ENCODE peak calls at places on chromosomes 4 and X, in six cellular contexts. One of them, this sample, is unnamed.

GRCh38 chr4:59120287-59120814 is 2010.2 kb upstream of the IGFBP7 start:
- DNase-seq in BE2C: no peak
- DNase-seq in AG10803: no peak
- DNase-seq in bronchial epithelial cell: no peak
- DNase-seq in PC-9: no peak
- DNase-seq in type B pancreatic cell: no peak
- DNase-seq in this sample: no peak

GRCh38 chrX:28582494-28582893 is 4.8 kb upstream of the IL1RAPL1 start:
- DNase-seq in BE2C: no peak
- DNase-seq in AG10803: no peak
- DNase-seq in bronchial epithelial cell: no peak
- DNase-seq in PC-9: no peak
- DNase-seq in type B pancreatic cell: no peak
- DNase-seq in this sample: no peak

GRCh38 chr4:149765630-149766029 is 50.0 kb downstream of the IQCM start:
- DNase-seq in BE2C: no peak
- DNase-seq in AG10803: peak
- DNase-seq in bronchial epithelial cell: peak
- DNase-seq in PC-9: no peak
- DNase-seq in type B pancreatic cell: no peak
- DNase-seq in this sample: no peak

GRCh38 chr4:184112006-184112550 is 105.6 kb downstream of the ENPP6 start:
- DNase-seq in BE2C: no peak
- DNase-seq in AG10803: no peak
- DNase-seq in bronchial epithelial cell: no peak
- DNase-seq in PC-9: no peak
- DNase-seq in type B pancreatic cell: no peak
- DNase-seq in this sample: no peak

GRCh38 chrX:44042124-44042523 is 68.9 kb upstream of the NDP start:
- DNase-seq in BE2C: no peak
- DNase-seq in AG10803: no peak
- DNase-seq in bronchial epithelial cell: peak
- DNase-seq in PC-9: no peak
- DNase-seq in type B pancreatic cell: no peak
- DNase-seq in this sample: no peak

GRCh38 chr4:139764192-139764591 is 98.6 kb downstream of the MGST2 start:
- DNase-seq in BE2C: no peak
- DNase-seq in AG10803: no peak
- DNase-seq in bronchial epithelial cell: no peak
- DNase-seq in PC-9: no peak
- DNase-seq in type B pancreatic cell: no peak
- DNase-seq in this sample: no peak

GRCh38 chrX:153608821-153609220 is 9.9 kb upstream of the CCNQ start:
- DNase-seq in BE2C: no peak
- DNase-seq in AG10803: peak
- DNase-seq in bronchial epithelial cell: no peak
- DNase-seq in PC-9: no peak
- DNase-seq in type B pancreatic cell: no peak
- DNase-seq in this sample: no peak

GRCh38 chrX:150291014-150291413 is 72.1 kb upstream of the MAMLD1 start:
- DNase-seq in BE2C: no peak
- DNase-seq in AG10803: no peak
- DNase-seq in bronchial epithelial cell: peak
- DNase-seq in PC-9: peak
- DNase-seq in type B pancreatic cell: peak
- DNase-seq in this sample: no peak

GRCh38 chr4:10201356-10202223 is 85.0 kb upstream of the WDR1 start:
- DNase-seq in BE2C: no peak
- DNase-seq in AG10803: no peak
- DNase-seq in bronchial epithelial cell: no peak
- DNase-seq in PC-9: no peak
- DNase-seq in type B pancreatic cell: no peak
- DNase-seq in this sample: no peak

GRCh38 chr4:141502755-141503154 is 133.6 kb upstream of the IL15 start:
- DNase-seq in BE2C: peak
- DNase-seq in AG10803: no peak
- DNase-seq in bronchial epithelial cell: no peak
- DNase-seq in PC-9: no peak
- DNase-seq in type B pancreatic cell: no peak
- DNase-seq in this sample: no peak

GRCh38 chrX:49040376-49040955 is 2.7 kb downstream of the TFE3 start:
- DNase-seq in BE2C: no peak
- DNase-seq in AG10803: peak
- DNase-seq in bronchial epithelial cell: peak
- DNase-seq in PC-9: no peak
- DNase-seq in type B pancreatic cell: no peak
- DNase-seq in this sample: no peak

GRCh38 chr4:52052475-52052780 is 1.3 kb downstream of the SPATA18 start:
- DNase-seq in BE2C: no peak
- DNase-seq in AG10803: peak
- DNase-seq in bronchial epithelial cell: peak
- DNase-seq in PC-9: no peak
- DNase-seq in type B pancreatic cell: no peak
- DNase-seq in this sample: no peak

GRCh38 chr4:115332078-115332477 is 218.7 kb upstream of the NDST4 start:
- DNase-seq in BE2C: no peak
- DNase-seq in AG10803: no peak
- DNase-seq in bronchial epithelial cell: no peak
- DNase-seq in PC-9: no peak
- DNase-seq in type B pancreatic cell: no peak
- DNase-seq in this sample: no peak

GRCh38 chr4:75834095-75834771 is 68.0 kb downstream of the PPEF2 start:
- DNase-seq in BE2C: no peak
- DNase-seq in AG10803: no peak
- DNase-seq in bronchial epithelial cell: no peak
- DNase-seq in PC-9: no peak
- DNase-seq in type B pancreatic cell: no peak
- DNase-seq in this sample: no peak

GRCh38 chrX:114626323-114626722 is 42.4 kb downstream of the HTR2C start:
- DNase-seq in BE2C: peak
- DNase-seq in AG10803: peak
- DNase-seq in bronchial epithelial cell: peak
- DNase-seq in PC-9: no peak
- DNase-seq in type B pancreatic cell: no peak
- DNase-seq in this sample: peak

GRCh38 chr4:136032391-136032790 is 1499.9 kb downstream of the PCDH18 start:
- DNase-seq in BE2C: no peak
- DNase-seq in AG10803: no peak
- DNase-seq in bronchial epithelial cell: no peak
- DNase-seq in PC-9: no peak
- DNase-seq in type B pancreatic cell: no peak
- DNase-seq in this sample: no peak

GRCh38 chr4:78799551-78800495 is 23.7 kb downstream of the BMP2K start:
- DNase-seq in BE2C: no peak
- DNase-seq in AG10803: no peak
- DNase-seq in bronchial epithelial cell: peak
- DNase-seq in PC-9: no peak
- DNase-seq in type B pancreatic cell: no peak
- DNase-seq in this sample: no peak

GRCh38 chr4:41285202-41285876 is 28.6 kb downstream of the UCHL1 start:
- DNase-seq in BE2C: no peak
- DNase-seq in AG10803: no peak
- DNase-seq in bronchial epithelial cell: no peak
- DNase-seq in PC-9: no peak
- DNase-seq in type B pancreatic cell: no peak
- DNase-seq in this sample: no peak

GRCh38 chrX:49171752-49172279 is at the start of gene PLP2:
- DNase-seq in BE2C: peak
- DNase-seq in AG10803: peak
- DNase-seq in bronchial epithelial cell: peak
- DNase-seq in PC-9: peak
- DNase-seq in type B pancreatic cell: no peak
- DNase-seq in this sample: peak

GRCh38 chrX:71996826-71997225 is 86.2 kb downstream of the NHSL2 start:
- DNase-seq in BE2C: no peak
- DNase-seq in AG10803: peak
- DNase-seq in bronchial epithelial cell: no peak
- DNase-seq in PC-9: no peak
- DNase-seq in type B pancreatic cell: no peak
- DNase-seq in this sample: no peak

GRCh38 chrX:135178636-135179035 is 7.4 kb upstream of the CT55 start:
- DNase-seq in BE2C: no peak
- DNase-seq in AG10803: no peak
- DNase-seq in bronchial epithelial cell: no peak
- DNase-seq in PC-9: no peak
- DNase-seq in type B pancreatic cell: no peak
- DNase-seq in this sample: no peak

DNA sequence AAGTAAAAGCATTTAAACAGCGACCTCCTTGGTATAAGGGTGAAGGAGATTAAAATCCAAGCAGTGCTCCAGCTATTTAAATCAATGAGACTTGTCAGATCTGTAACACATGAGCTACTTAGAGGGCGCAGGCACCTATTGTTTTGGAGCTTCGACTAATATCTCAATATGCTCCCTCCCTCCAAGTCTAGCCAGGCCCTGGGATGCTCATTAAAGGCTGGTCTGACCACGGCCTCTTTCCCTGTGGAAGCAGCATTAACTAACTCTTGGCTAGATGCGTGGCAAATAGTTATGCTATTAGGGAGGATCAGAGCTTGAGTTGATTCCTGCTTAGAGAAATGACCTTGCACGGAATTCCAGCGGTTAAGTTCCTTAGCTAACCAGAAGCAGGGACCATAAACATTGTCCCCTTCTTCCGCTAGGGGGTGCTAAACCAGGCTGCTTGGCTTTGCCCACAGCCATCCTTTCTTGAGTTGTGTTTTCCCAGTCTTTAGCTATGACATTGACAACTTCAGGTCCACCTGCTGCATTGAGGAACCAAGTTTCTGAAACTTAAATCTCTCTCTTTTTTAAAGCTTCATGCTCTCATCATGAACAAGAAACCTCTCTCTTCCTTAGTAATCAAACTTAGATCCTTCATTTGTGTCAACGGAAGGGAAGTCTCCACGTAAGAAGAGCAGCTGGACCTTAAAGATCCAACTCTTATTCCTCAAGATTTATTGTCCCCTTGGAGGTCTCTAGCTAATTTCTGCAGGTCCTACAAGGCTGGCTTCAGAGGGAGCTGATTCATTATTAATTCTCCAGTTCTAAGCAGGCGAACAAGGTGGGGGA is 80.7 kb upstream of the IGFBP7 start:
- DNase-seq in BE2C: peak
- DNase-seq in AG10803: peak
- DNase-seq in bronchial epithelial cell: peak
- DNase-seq in PC-9: no peak
- DNase-seq in type B pancreatic cell: no peak
- DNase-seq in this sample: peak
- TF ChIP-seq CTCF in BE2C: peak
- TF ChIP-seq CTCF in AG10803: peak
- TF ChIP-seq CTCF in bronchial epithelial cell: peak
- TF ChIP-seq CTCF in PC-9: peak
- TF ChIP-seq CTCF in type B pancreatic cell: peak
- TF ChIP-seq CTCF in this sample: peak

GRCh38 chr4:23456864-23457263 is 433.0 kb downstream of the PPARGC1A start:
- DNase-seq in BE2C: no peak
- DNase-seq in AG10803: no peak
- DNase-seq in bronchial epithelial cell: no peak
- DNase-seq in PC-9: no peak
- DNase-seq in type B pancreatic cell: no peak
- DNase-seq in this sample: no peak

GRCh38 chr4:23458061-23458460 is 431.8 kb downstream of the PPARGC1A start:
- DNase-seq in BE2C: no peak
- DNase-seq in AG10803: no peak
- DNase-seq in bronchial epithelial cell: peak
- DNase-seq in PC-9: no peak
- DNase-seq in type B pancreatic cell: no peak
- DNase-seq in this sample: no peak

DNA sequence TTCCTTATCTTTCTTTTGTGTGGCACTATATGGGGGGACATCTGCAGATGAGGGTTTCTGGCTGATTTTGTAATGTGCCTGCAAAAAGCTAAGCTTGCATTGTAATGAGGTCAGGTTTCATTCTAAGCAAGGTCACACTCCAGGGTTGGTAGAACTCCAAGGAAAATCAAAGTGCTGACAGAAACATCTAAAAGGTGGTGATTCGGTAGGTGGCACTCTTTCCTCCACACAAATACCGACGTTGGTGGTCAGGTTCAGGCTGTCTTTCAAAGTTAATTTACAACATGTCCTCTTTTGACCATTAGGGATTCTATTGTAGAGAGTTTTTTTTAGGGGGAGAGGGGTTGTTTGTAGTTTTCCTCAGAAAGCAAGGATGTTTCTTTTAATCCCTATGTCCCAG is 434.4 kb downstream of the PPARGC1A start:
- DNase-seq in BE2C: no peak
- DNase-seq in AG10803: no peak
- DNase-seq in bronchial epithelial cell: peak
- DNase-seq in PC-9: no peak
- DNase-seq in type B pancreatic cell: no peak
- DNase-seq in this sample: peak
- TF ChIP-seq CTCF in BE2C: peak
- TF ChIP-seq CTCF in AG10803: no peak
- TF ChIP-seq CTCF in bronchial epithelial cell: peak
- TF ChIP-seq CTCF in PC-9: no peak
- TF ChIP-seq CTCF in type B pancreatic cell: peak
- TF ChIP-seq CTCF in this sample: no peak

DNA sequence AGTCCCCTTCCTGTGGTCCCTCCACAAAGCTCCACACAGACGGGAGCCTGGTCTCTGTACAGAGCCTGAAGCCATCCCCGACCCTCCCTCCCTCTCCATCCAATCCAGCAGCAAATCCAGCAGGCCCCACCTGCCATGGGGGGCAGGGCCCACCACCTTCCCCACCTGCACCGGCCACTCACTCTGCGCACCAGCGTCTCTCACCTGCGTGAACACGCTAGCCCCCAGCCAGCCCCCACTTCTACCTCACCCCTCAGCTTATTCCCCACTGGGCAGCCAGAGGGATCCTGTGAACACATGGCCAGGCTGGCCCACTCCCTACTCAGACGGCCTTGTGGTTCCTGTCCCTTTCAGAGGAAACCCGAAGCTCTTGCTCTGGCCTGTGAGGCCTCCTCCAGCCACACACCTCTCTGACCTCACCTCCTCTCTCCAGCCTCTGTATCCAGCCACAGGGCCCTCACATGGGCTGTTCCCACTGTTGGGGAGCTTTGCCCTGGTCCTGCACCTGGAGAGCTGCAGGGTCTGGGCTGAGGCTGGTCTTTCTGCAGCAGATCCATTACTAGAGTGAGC is 70.9 kb downstream of the WFS1 start:
- DNase-seq in BE2C: no peak
- DNase-seq in AG10803: no peak
- DNase-seq in bronchial epithelial cell: no peak
- DNase-seq in PC-9: no peak
- DNase-seq in type B pancreatic cell: no peak
- DNase-seq in this sample: no peak
- TF ChIP-seq CTCF in BE2C: no peak
- TF ChIP-seq CTCF in AG10803: no peak
- TF ChIP-seq CTCF in bronchial epithelial cell: no peak
- TF ChIP-seq CTCF in PC-9: no peak
- TF ChIP-seq CTCF in type B pancreatic cell: no peak
- TF ChIP-seq CTCF in this sample: no peak

DNA sequence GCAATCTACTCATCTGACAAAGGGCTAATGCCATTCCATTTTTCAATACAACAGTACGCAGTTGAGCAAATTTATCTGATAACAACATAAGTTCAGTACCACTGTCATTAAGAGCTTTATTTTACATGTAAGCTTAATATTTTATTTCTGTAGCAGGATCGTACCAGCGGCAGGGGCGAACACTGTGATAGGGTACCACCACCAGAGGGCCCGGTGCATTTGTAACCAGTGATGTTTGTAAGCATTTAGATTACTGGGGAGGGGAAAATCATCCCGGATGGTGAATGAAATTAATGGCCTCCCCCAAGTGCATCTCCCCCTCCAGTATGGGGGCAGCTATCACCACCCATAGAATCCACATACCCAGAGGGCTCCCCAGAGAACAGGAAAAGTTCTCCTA is 179.0 kb downstream of the ADGRA3 start:
- DNase-seq in BE2C: no peak
- DNase-seq in AG10803: no peak
- DNase-seq in bronchial epithelial cell: no peak
- DNase-seq in PC-9: no peak
- DNase-seq in type B pancreatic cell: no peak
- DNase-seq in this sample: no peak
- TF ChIP-seq CTCF in BE2C: no peak
- TF ChIP-seq CTCF in AG10803: no peak
- TF ChIP-seq CTCF in bronchial epithelial cell: no peak
- TF ChIP-seq CTCF in PC-9: no peak
- TF ChIP-seq CTCF in type B pancreatic cell: no peak
- TF ChIP-seq CTCF in this sample: no peak